ENCODE peak calls at places on chromosomes 1 and 21, in seven cellular contexts. One of them, this sample, is unnamed.
A peak's percentile ranks its signal among the peaks of the same experiment; 100 is the strongest.

GRCh38 chr1:100458925-100459814 is 78.8 kb upstream of the GPR88 start:
- DNase-seq in RKO: peak; percentile 85
- DNase-seq in COLO829: peak; percentile 52
- DNase-seq in PC-3: peak; percentile 77
- DNase-seq in progenitor cell of endocrine pancreas: peak; percentile 45
- DNase-seq in type B pancreatic cell: no peak
- DNase-seq in stimulated activated CD4-positive, alpha-beta T cell treated with anti-CD3 and anti-CD28 coated beads, Interleukin-2, amount 100 ng/mL, for 48 hours: peak; percentile 67
- DNase-seq in this sample: no peak

GRCh38 chr1:65189716-65190115 is 41.7 kb downstream of the AK4 start:
- DNase-seq in COLO829: no peak
- DNase-seq in type B pancreatic cell: no peak
- DNase-seq in RKO: no peak
- DNase-seq in progenitor cell of endocrine pancreas: no peak
- DNase-seq in PC-3: no peak
- DNase-seq in stimulated activated CD4-positive, alpha-beta T cell treated with anti-CD3 and anti-CD28 coated beads, Interleukin-2, amount 100 ng/mL, for 48 hours: no peak
- DNase-seq in this sample: no peak

GRCh38 chr1:97898948-97899347 is 21.9 kb downstream of the DPYD start:
- DNase-seq in COLO829: no peak
- DNase-seq in RKO: no peak
- DNase-seq in type B pancreatic cell: no peak
- DNase-seq in stimulated activated CD4-positive, alpha-beta T cell treated with anti-CD3 and anti-CD28 coated beads, Interleukin-2, amount 100 ng/mL, for 48 hours: no peak
- DNase-seq in progenitor cell of endocrine pancreas: no peak
- DNase-seq in PC-3: peak; percentile 49
- DNase-seq in this sample: no peak

GRCh38 chr1:25699501-25700089 is 83.0 kb downstream of the MAN1C1 start:
- DNase-seq in COLO829: no peak
- DNase-seq in type B pancreatic cell: no peak
- DNase-seq in RKO: no peak
- DNase-seq in progenitor cell of endocrine pancreas: no peak
- DNase-seq in stimulated activated CD4-positive, alpha-beta T cell treated with anti-CD3 and anti-CD28 coated beads, Interleukin-2, amount 100 ng/mL, for 48 hours: no peak
- DNase-seq in PC-3: no peak
- DNase-seq in this sample: no peak

GRCh38 chr1:116286541-116286971 is 86.5 kb upstream of the ATP1A1 start:
- DNase-seq in RKO: no peak
- DNase-seq in type B pancreatic cell: no peak
- DNase-seq in PC-3: peak; percentile 42
- DNase-seq in COLO829: no peak
- DNase-seq in stimulated activated CD4-positive, alpha-beta T cell treated with anti-CD3 and anti-CD28 coated beads, Interleukin-2, amount 100 ng/mL, for 48 hours: no peak
- DNase-seq in progenitor cell of endocrine pancreas: no peak
- DNase-seq in this sample: no peak

GRCh38 chr1:60108223-60108622 is 34.7 kb upstream of the C1orf87 start:
- DNase-seq in PC-3: no peak
- DNase-seq in stimulated activated CD4-positive, alpha-beta T cell treated with anti-CD3 and anti-CD28 coated beads, Interleukin-2, amount 100 ng/mL, for 48 hours: no peak
- DNase-seq in progenitor cell of endocrine pancreas: no peak
- DNase-seq in type B pancreatic cell: no peak
- DNase-seq in COLO829: no peak
- DNase-seq in RKO: no peak
- DNase-seq in this sample: no peak

GRCh38 chr21:46054447-46054846 is 43.5 kb upstream of the COL6A2 start:
- DNase-seq in PC-3: no peak
- DNase-seq in RKO: no peak
- DNase-seq in COLO829: no peak
- DNase-seq in type B pancreatic cell: peak; percentile 58
- DNase-seq in stimulated activated CD4-positive, alpha-beta T cell treated with anti-CD3 and anti-CD28 coated beads, Interleukin-2, amount 100 ng/mL, for 48 hours: no peak
- DNase-seq in progenitor cell of endocrine pancreas: peak; percentile 8
- DNase-seq in this sample: peak; percentile 79

GRCh38 chr1:226064168-226064815 is 1.8 kb downstream of the H3-3A start:
- DNase-seq in RKO: peak; percentile 67
- DNase-seq in progenitor cell of endocrine pancreas: no peak
- DNase-seq in stimulated activated CD4-positive, alpha-beta T cell treated with anti-CD3 and anti-CD28 coated beads, Interleukin-2, amount 100 ng/mL, for 48 hours: no peak
- DNase-seq in COLO829: peak; percentile 21
- DNase-seq in PC-3: peak; percentile 57
- DNase-seq in type B pancreatic cell: no peak
- DNase-seq in this sample: no peak

GRCh38 chr1:208212893-208213292 is 31.3 kb downstream of the PLXNA2 start:
- DNase-seq in progenitor cell of endocrine pancreas: no peak
- DNase-seq in type B pancreatic cell: no peak
- DNase-seq in stimulated activated CD4-positive, alpha-beta T cell treated with anti-CD3 and anti-CD28 coated beads, Interleukin-2, amount 100 ng/mL, for 48 hours: no peak
- DNase-seq in PC-3: no peak
- DNase-seq in COLO829: no peak
- DNase-seq in RKO: no peak
- DNase-seq in this sample: no peak

GRCh38 chr21:36030581-36031189 is 29.6 kb downstream of the SETD4 start:
- DNase-seq in stimulated activated CD4-positive, alpha-beta T cell treated with anti-CD3 and anti-CD28 coated beads, Interleukin-2, amount 100 ng/mL, for 48 hours: no peak
- DNase-seq in PC-3: peak; percentile 11
- DNase-seq in progenitor cell of endocrine pancreas: no peak
- DNase-seq in COLO829: no peak
- DNase-seq in RKO: peak; percentile 18
- DNase-seq in type B pancreatic cell: no peak
- DNase-seq in this sample: no peak

GRCh38 chr21:33325222-33326067 is 675 bp downstream of the IFNAR1 start:
- DNase-seq in progenitor cell of endocrine pancreas: peak; percentile 19
- DNase-seq in PC-3: peak; percentile 73
- DNase-seq in stimulated activated CD4-positive, alpha-beta T cell treated with anti-CD3 and anti-CD28 coated beads, Interleukin-2, amount 100 ng/mL, for 48 hours: peak; percentile 57
- DNase-seq in type B pancreatic cell: peak; percentile 73
- DNase-seq in COLO829: peak; percentile 69
- DNase-seq in RKO: peak; percentile 82
- DNase-seq in this sample: no peak

GRCh38 chr1:113363935-113364334 is 26.4 kb upstream of the MAGI3 start:
- DNase-seq in progenitor cell of endocrine pancreas: no peak
- DNase-seq in RKO: no peak
- DNase-seq in COLO829: no peak
- DNase-seq in stimulated activated CD4-positive, alpha-beta T cell treated with anti-CD3 and anti-CD28 coated beads, Interleukin-2, amount 100 ng/mL, for 48 hours: no peak
- DNase-seq in type B pancreatic cell: no peak
- DNase-seq in PC-3: no peak
- DNase-seq in this sample: no peak

GRCh38 chr1:152770411-152770810 is 4.5 kb upstream of the LCE1F start:
- DNase-seq in PC-3: no peak
- DNase-seq in type B pancreatic cell: no peak
- DNase-seq in RKO: no peak
- DNase-seq in stimulated activated CD4-positive, alpha-beta T cell treated with anti-CD3 and anti-CD28 coated beads, Interleukin-2, amount 100 ng/mL, for 48 hours: no peak
- DNase-seq in COLO829: no peak
- DNase-seq in progenitor cell of endocrine pancreas: no peak
- DNase-seq in this sample: no peak

GRCh38 chr1:214658785-214659184 is 55.8 kb downstream of the CENPF start:
- DNase-seq in type B pancreatic cell: no peak
- DNase-seq in RKO: no peak
- DNase-seq in progenitor cell of endocrine pancreas: no peak
- DNase-seq in PC-3: peak; percentile 46
- DNase-seq in stimulated activated CD4-positive, alpha-beta T cell treated with anti-CD3 and anti-CD28 coated beads, Interleukin-2, amount 100 ng/mL, for 48 hours: no peak
- DNase-seq in COLO829: no peak
- DNase-seq in this sample: no peak

GRCh38 chr21:31660134-31660565 is 657 bp downstream of the SOD1 start:
- DNase-seq in stimulated activated CD4-positive, alpha-beta T cell treated with anti-CD3 and anti-CD28 coated beads, Interleukin-2, amount 100 ng/mL, for 48 hours: no peak
- DNase-seq in type B pancreatic cell: no peak
- DNase-seq in progenitor cell of endocrine pancreas: no peak
- DNase-seq in COLO829: no peak
- DNase-seq in PC-3: peak; percentile 21
- DNase-seq in RKO: peak; percentile 35
- DNase-seq in this sample: no peak

GRCh38 chr1:245168090-245168489 is 13.3 kb downstream of the KIF26B start:
- DNase-seq in RKO: no peak
- DNase-seq in stimulated activated CD4-positive, alpha-beta T cell treated with anti-CD3 and anti-CD28 coated beads, Interleukin-2, amount 100 ng/mL, for 48 hours: no peak
- DNase-seq in COLO829: no peak
- DNase-seq in PC-3: no peak
- DNase-seq in progenitor cell of endocrine pancreas: no peak
- DNase-seq in type B pancreatic cell: no peak
- DNase-seq in this sample: no peak

GRCh38 chr1:107622975-107623374 is 342.0 kb downstream of the VAV3 start:
- DNase-seq in stimulated activated CD4-positive, alpha-beta T cell treated with anti-CD3 and anti-CD28 coated beads, Interleukin-2, amount 100 ng/mL, for 48 hours: no peak
- DNase-seq in PC-3: peak; percentile 27
- DNase-seq in type B pancreatic cell: no peak
- DNase-seq in progenitor cell of endocrine pancreas: no peak
- DNase-seq in COLO829: no peak
- DNase-seq in RKO: no peak
- DNase-seq in this sample: no peak

GRCh38 chr1:23020731-23021130 is 1.5 kb downstream of the KDM1A start:
- DNase-seq in RKO: no peak
- DNase-seq in stimulated activated CD4-positive, alpha-beta T cell treated with anti-CD3 and anti-CD28 coated beads, Interleukin-2, amount 100 ng/mL, for 48 hours: no peak
- DNase-seq in progenitor cell of endocrine pancreas: no peak
- DNase-seq in PC-3: peak; percentile 15
- DNase-seq in COLO829: no peak
- DNase-seq in type B pancreatic cell: no peak
- DNase-seq in this sample: no peak

GRCh38 chr1:109959974-109960744 is 24.4 kb upstream of the AHCYL1 start:
- DNase-seq in stimulated activated CD4-positive, alpha-beta T cell treated with anti-CD3 and anti-CD28 coated beads, Interleukin-2, amount 100 ng/mL, for 48 hours: no peak
- DNase-seq in progenitor cell of endocrine pancreas: no peak
- DNase-seq in PC-3: peak; percentile 85
- DNase-seq in RKO: no peak
- DNase-seq in COLO829: peak; percentile 36
- DNase-seq in type B pancreatic cell: no peak
- DNase-seq in this sample: no peak

GRCh38 chr1:31701137-31701736 is 2.6 kb downstream of the COL16A1 start:
- DNase-seq in progenitor cell of endocrine pancreas: no peak
- DNase-seq in COLO829: peak; percentile 93
- DNase-seq in RKO: peak; percentile 67
- DNase-seq in type B pancreatic cell: no peak
- DNase-seq in stimulated activated CD4-positive, alpha-beta T cell treated with anti-CD3 and anti-CD28 coated beads, Interleukin-2, amount 100 ng/mL, for 48 hours: peak; percentile 17
- DNase-seq in PC-3: peak; percentile 96
- DNase-seq in this sample: no peak

GRCh38 chr1:32705516-32705915 is 2.9 kb upstream of the SYNC start:
- DNase-seq in PC-3: no peak
- DNase-seq in progenitor cell of endocrine pancreas: no peak
- DNase-seq in COLO829: no peak
- DNase-seq in RKO: no peak
- DNase-seq in stimulated activated CD4-positive, alpha-beta T cell treated with anti-CD3 and anti-CD28 coated beads, Interleukin-2, amount 100 ng/mL, for 48 hours: no peak
- DNase-seq in type B pancreatic cell: no peak
- DNase-seq in this sample: no peak

GRCh38 chr1:111596499-111596898 is 23.1 kb upstream of the RAP1A start:
- DNase-seq in progenitor cell of endocrine pancreas: no peak
- DNase-seq in PC-3: no peak
- DNase-seq in stimulated activated CD4-positive, alpha-beta T cell treated with anti-CD3 and anti-CD28 coated beads, Interleukin-2, amount 100 ng/mL, for 48 hours: no peak
- DNase-seq in COLO829: no peak
- DNase-seq in RKO: no peak
- DNase-seq in type B pancreatic cell: no peak
- DNase-seq in this sample: no peak

GRCh38 chr1:172588296-172589291 is 55.6 kb downstream of the SUCO start:
- DNase-seq in progenitor cell of endocrine pancreas: no peak
- DNase-seq in COLO829: peak; percentile 84
- DNase-seq in RKO: peak; percentile 69
- DNase-seq in type B pancreatic cell: no peak
- DNase-seq in PC-3: peak; percentile 100
- DNase-seq in stimulated activated CD4-positive, alpha-beta T cell treated with anti-CD3 and anti-CD28 coated beads, Interleukin-2, amount 100 ng/mL, for 48 hours: no peak
- DNase-seq in this sample: no peak

GRCh38 chr1:171141336-171142051 is 43.6 kb upstream of the FMO2 start:
- DNase-seq in stimulated activated CD4-positive, alpha-beta T cell treated with anti-CD3 and anti-CD28 coated beads, Interleukin-2, amount 100 ng/mL, for 48 hours: no peak
- DNase-seq in type B pancreatic cell: no peak
- DNase-seq in COLO829: peak; percentile 16
- DNase-seq in PC-3: no peak
- DNase-seq in progenitor cell of endocrine pancreas: no peak
- DNase-seq in RKO: no peak
- DNase-seq in this sample: no peak

GRCh38 chr1:110211503-110212164 is 1.5 kb downstream of the KCNC4 start:
- DNase-seq in COLO829: no peak
- DNase-seq in RKO: peak; percentile 32
- DNase-seq in PC-3: no peak
- DNase-seq in type B pancreatic cell: no peak
- DNase-seq in stimulated activated CD4-positive, alpha-beta T cell treated with anti-CD3 and anti-CD28 coated beads, Interleukin-2, amount 100 ng/mL, for 48 hours: no peak
- DNase-seq in progenitor cell of endocrine pancreas: no peak
- DNase-seq in this sample: no peak

GRCh38 chr1:240928265-240928664 is 316.3 kb upstream of the GREM2 start:
- DNase-seq in PC-3: no peak
- DNase-seq in type B pancreatic cell: no peak
- DNase-seq in RKO: no peak
- DNase-seq in stimulated activated CD4-positive, alpha-beta T cell treated with anti-CD3 and anti-CD28 coated beads, Interleukin-2, amount 100 ng/mL, for 48 hours: no peak
- DNase-seq in COLO829: no peak
- DNase-seq in progenitor cell of endocrine pancreas: no peak
- DNase-seq in this sample: no peak

This sample was measured in vagina.